ENCODE peak calls at places on chromosomes 11 and 22, in eight cellular contexts. H is stimulated activated CD4-positive, alpha-beta T cell treated with anti-CD3 and anti-CD28 coated beads, Interleukin-1b, Interleukin-23, amount 100 ng/mL, for 24 hours; S is NCI-H1417; J is osteocyte; W is HCEC 1CT; M is activated CD8-positive, alpha-beta memory T cell treated with anti-CD3 and anti-CD28 coated beads for 4 hours; F is CD4-positive, alpha-beta T cell; B is kidney epithelial cell. V is an unnamed sample.

GRCh38 chr11:108960498-108960897 is 295.6 kb downstream of the DDX10 start:
- DNase-seq in F (no peak), S (no peak), W (no peak), J (no peak), M (no peak), B (no peak), H (no peak), V (no peak)

GRCh38 chr11:14858404-14858803 is 33.6 kb downstream of the CYP2R1 start:
- DNase-seq in S (no peak), W (no peak), B (no peak), F (no peak), M (no peak), J (no peak), H (no peak), V (no peak)

GRCh38 chr11:126797801-126798200 is 202.8 kb downstream of the KIRREL3 start:
- DNase-seq in M (no peak), J (no peak), B (no peak), F (no peak), H (no peak), S (no peak), W (no peak), V (no peak)

GRCh38 chr11:30471244-30471643 is 114.9 kb downstream of the MPPED2 start:
- DNase-seq in B (no peak), H (no peak), S (no peak), M (no peak), J (no peak), W (no peak), F (no peak), V (no peak)

GRCh38 chr22:46546466-46547178 is 9.2 kb upstream of the CELSR1 start:
- DNase-seq in F (no peak), W (peak), H (no peak), S (no peak), M (no peak), J (no peak), B (peak), V (no peak)

GRCh38 chr11:61996933-61997332 is 29.5 kb upstream of the FTH1 start:
- DNase-seq in M (no peak), S (no peak), B (no peak), H (no peak), F (no peak), J (no peak), W (no peak), V (no peak)

GRCh38 chr11:97847730-97848129 is 1173.0 kb upstream of the CNTN5 start:
- DNase-seq in S (no peak), J (no peak), M (no peak), W (no peak), B (no peak), F (no peak), H (no peak), V (no peak)

GRCh38 chr11:93741882-93742226 is 382 bp downstream of the C11orf54 start:
- DNase-seq in J (no peak), S (no peak), F (no peak), B (peak), H (no peak), W (peak), M (no peak), V (no peak)

GRCh38 chr11:2314525-2315394 is 12.9 kb downstream of the TSPAN32 start:
- DNase-seq in J (peak), B (no peak), S (peak), W (peak), M (no peak), H (no peak), F (no peak), V (no peak)

GRCh38 chr11:118771481-118772278 is 19.3 kb downstream of the DDX6 start:
- DNase-seq in F (no peak), S (no peak), W (no peak), H (no peak), J (no peak), M (no peak), B (no peak), V (no peak)

GRCh38 chr22:44628856-44629255 is 73.1 kb upstream of the PRR5 start:
- DNase-seq in F (no peak), H (no peak), J (no peak), S (no peak), B (no peak), M (no peak), W (no peak), V (no peak)

GRCh38 chr11:132312161-132312560 is 941.7 kb downstream of the NTM start:
- DNase-seq in F (no peak), M (no peak), J (no peak), W (no peak), S (no peak), H (no peak), B (peak), V (no peak)

GRCh38 chr22:17817511-17818065 is 43.3 kb upstream of the BID start:
- DNase-seq in S (no peak), F (no peak), H (no peak), J (no peak), M (no peak), W (no peak), B (no peak), V (no peak)

GRCh38 chr22:50112151-50113118 is 22.6 kb downstream of the MOV10L1 start:
- DNase-seq in F (no peak), M (no peak), S (no peak), B (peak), H (peak), W (peak), J (no peak), V (no peak)

GRCh38 chr22:45612451-45612901 is 59.2 kb upstream of the ATXN10 start:
- DNase-seq in M (no peak), B (peak), F (no peak), S (no peak), H (no peak), W (peak), J (peak), V (no peak)

GRCh38 chr22:47134222-47134621 is 371.8 kb downstream of the TBC1D22A start:
- DNase-seq in H (no peak), S (no peak), M (no peak), W (no peak), F (no peak), J (no peak), B (no peak), V (no peak)

GRCh38 chr11:130655308-130655707 is 206.9 kb downstream of the ADAMTS15 start:
- DNase-seq in B (no peak), H (no peak), M (no peak), F (no peak), J (peak), W (no peak), S (no peak), V (no peak)

GRCh38 chr11:11346249-11346648 is 6.8 kb downstream of the CSNK2A3 start:
- DNase-seq in B (no peak), W (no peak), H (no peak), J (no peak), M (no peak), S (peak), F (no peak), V (no peak)

GRCh38 chr11:45145421-45146071 is 893 bp upstream of the PRDM11 start:
- DNase-seq in W (no peak), B (no peak), F (no peak), M (no peak), J (peak), S (peak), H (no peak), V (no peak)

GRCh38 chr22:41687901-41688364 is 734 bp downstream of the SNU13 start:
- DNase-seq in B (no peak), W (peak), F (no peak), S (peak), H (no peak), J (no peak), M (no peak), V (no peak)

GRCh38 chr11:940496-941135 is 14.9 kb downstream of the AP2A2 start:
- DNase-seq in H (no peak), B (no peak), J (no peak), F (no peak), W (no peak), M (no peak), S (no peak), V (no peak)

GRCh38 chr22:20974336-20974955 is 7.4 kb downstream of the AIFM3 start:
- DNase-seq in F (no peak), B (no peak), W (no peak), M (no peak), J (no peak), S (no peak), H (no peak), V (no peak)

GRCh38 chr22:35506259-35506570 is 34.4 kb upstream of the RASD2 start:
- DNase-seq in W (peak), M (no peak), J (no peak), F (no peak), H (no peak), S (no peak), B (no peak), V (peak)

GRCh38 chr11:10042699-10043098 is 251.3 kb downstream of the SBF2 start:
- DNase-seq in B (no peak), S (no peak), W (no peak), M (no peak), J (no peak), F (no peak), H (no peak), V (no peak)

GRCh38 chr11:28730336-28730735 is 622.1 kb downstream of the METTL15 start:
- DNase-seq in J (no peak), W (no peak), B (no peak), M (no peak), H (no peak), F (no peak), S (no peak), V (no peak)

GRCh38 chr11:17588166-17588565 is 41.1 kb downstream of the OTOG start:
- DNase-seq in H (no peak), M (no peak), J (no peak), B (no peak), W (no peak), F (no peak), S (no peak), V (no peak)

GRCh38 chr11:77083553-77084245 is 16.9 kb downstream of the CAPN5 start:
- DNase-seq in B (no peak), J (no peak), M (no peak), S (no peak), W (no peak), H (no peak), F (no peak), V (no peak)

GRCh38 chr11:69905202-69905535 is 86.0 kb upstream of the FGF3 start:
- DNase-seq in M (no peak), H (no peak), W (no peak), F (no peak), J (no peak), B (no peak), S (no peak), V (no peak)

GRCh38 chr22:37940698-37941376 is 12.6 kb downstream of the C22orf23 start:
- DNase-seq in S (no peak), B (no peak), F (no peak), H (no peak), W (no peak), M (no peak), J (no peak), V (no peak)

GRCh38 chr11:568306-569259 is 7.7 kb upstream of the PHRF1 start:
- DNase-seq in B (peak), H (peak), S (peak), F (peak), M (peak), J (peak), W (peak), V (peak)

GRCh38 chr11:71452354-71453020 is 516 bp upstream of the NADSYN1 start:
- DNase-seq in S (peak), B (no peak), M (peak), J (no peak), F (peak), H (peak), W (peak), V (no peak)

GRCh38 chr11:2775626-2776350 is 76.0 kb upstream of the KCNQ1OT1 start:
- DNase-seq in F (no peak), S (no peak), J (peak), H (no peak), B (no peak), M (no peak), W (no peak), V (no peak)

GRCh38 chr11:63536669-63537292 is at the start of gene PLAAT4:
- DNase-seq in B (peak), W (peak), J (no peak), F (peak), H (no peak), S (no peak), M (no peak), V (no peak)

GRCh38 chr22:24335529-24335928 is 64.9 kb downstream of the SPECC1L start:
- DNase-seq in S (no peak), J (no peak), F (no peak), H (no peak), M (no peak), B (no peak), W (no peak), V (no peak)

GRCh38 chr22:41915035-41915782 is at the start of gene SHISA8:
- DNase-seq in W (no peak), H (peak), S (peak), B (no peak), F (peak), M (no peak), J (no peak), V (no peak)

GRCh38 chr11:2099523-2100316 is 39.5 kb downstream of the IGF2 start:
- DNase-seq in H (no peak), F (no peak), J (no peak), W (no peak), S (peak), B (no peak), M (no peak), V (no peak)

GRCh38 chr22:23064381-23065068 is 5.8 kb upstream of the GNAZ start:
- DNase-seq in F (no peak), J (peak), H (no peak), S (no peak), M (no peak), B (no peak), W (no peak), V (no peak)